ENCODE peak calls at places on chromosomes 7 and 10, in six cellular contexts. C, S, X, R, Z and M are unnamed samples.
A peak's percentile ranks its signal among the peaks of the same experiment; 100 is the strongest.

GRCh38 chr7:77679608-77680007 is 16.7 kb upstream of the RSBN1L start:
- DNase-seq in R (no peak), S (no peak), C (no peak), X (no peak), Z (no peak), M (no peak)

GRCh38 chr7:37806152-37806551 is 42.2 kb upstream of the NME8 start:
- DNase-seq in C (no peak), R (no peak), Z (no peak), S (no peak), X (no peak), M (no peak)

GRCh38 chr7:147053761-147054160 is 937.2 kb downstream of the CNTNAP2 start:
- DNase-seq in S (no peak), X (no peak), R (no peak), Z (no peak), C (no peak), M (no peak)

GRCh38 chr10:77163670-77164348 is 473.8 kb downstream of the KCNMA1 start:
- DNase-seq in X (no peak), C (no peak), Z (no peak), R (no peak), S (no peak), M (peak; percentile 59)

GRCh38 chr7:97004931-97005763 is at the start of gene DLX6:
- DNase-seq in S (peak; percentile 95), X (no peak), C (no peak), Z (no peak), R (no peak), M (peak; percentile 37)

GRCh38 chr7:138705122-138705521 is 4.0 kb upstream of the SVOPL start:
- DNase-seq in C (no peak), R (no peak), X (no peak), Z (no peak), S (no peak), M (no peak)

GRCh38 chr7:55101359-55101758 is 82.5 kb downstream of the EGFR start:
- DNase-seq in C (no peak), S (no peak), Z (peak; percentile 60), X (no peak), R (no peak), M (no peak)

GRCh38 chr10:45000138-45000763 is 472 bp upstream of the ZNF22 start:
- DNase-seq in C (peak; percentile 92), Z (no peak), X (no peak), S (no peak), R (no peak), M (no peak)

GRCh38 chr7:6558837-6559236 is 7.6 kb upstream of the GRID2IP start:
- DNase-seq in C (no peak), X (no peak), R (no peak), S (peak; percentile 53), Z (no peak), M (no peak)

GRCh38 chr10:115861864-115862263 is 411.1 kb downstream of the GFRA1 start:
- DNase-seq in R (no peak), X (no peak), Z (no peak), S (no peak), C (no peak), M (no peak)

GRCh38 chr7:136030867-136031318 is 53.7 kb upstream of the MTPN start:
- DNase-seq in Z (no peak), C (no peak), R (no peak), X (no peak), S (no peak), M (no peak)

GRCh38 chr7:24757799-24758275 is 573 bp upstream of the GSDME start:
- DNase-seq in Z (no peak), X (no peak), S (peak; percentile 21), R (no peak), C (no peak), M (no peak)

GRCh38 chr10:96838529-96838928 is 6.4 kb downstream of the LCOR start:
- DNase-seq in C (no peak), S (no peak), R (no peak), Z (no peak), X (no peak), M (no peak)

GRCh38 chr7:95508780-95509179 is 23.0 kb downstream of the ASB4 start:
- DNase-seq in R (no peak), C (no peak), S (no peak), X (no peak), Z (no peak), M (no peak)

GRCh38 chr10:88730864-88731263 is 24.8 kb downstream of the LIPK start:
- DNase-seq in Z (no peak), C (no peak), S (no peak), X (no peak), R (no peak), M (no peak)

GRCh38 chr10:61751599-61751998 is 88.9 kb downstream of the CABCOCO1 start:
- DNase-seq in S (no peak), Z (no peak), R (no peak), C (no peak), X (no peak), M (no peak)

GRCh38 chr7:107166702-107167426 is 1.9 kb upstream of the HBP1 start:
- DNase-seq in R (no peak), S (no peak), Z (no peak), C (no peak), X (no peak), M (no peak)

GRCh38 chr10:61642692-61643091 is 20.0 kb upstream of the CABCOCO1 start:
- DNase-seq in R (no peak), X (no peak), C (no peak), S (no peak), Z (no peak), M (no peak)

DNA sequence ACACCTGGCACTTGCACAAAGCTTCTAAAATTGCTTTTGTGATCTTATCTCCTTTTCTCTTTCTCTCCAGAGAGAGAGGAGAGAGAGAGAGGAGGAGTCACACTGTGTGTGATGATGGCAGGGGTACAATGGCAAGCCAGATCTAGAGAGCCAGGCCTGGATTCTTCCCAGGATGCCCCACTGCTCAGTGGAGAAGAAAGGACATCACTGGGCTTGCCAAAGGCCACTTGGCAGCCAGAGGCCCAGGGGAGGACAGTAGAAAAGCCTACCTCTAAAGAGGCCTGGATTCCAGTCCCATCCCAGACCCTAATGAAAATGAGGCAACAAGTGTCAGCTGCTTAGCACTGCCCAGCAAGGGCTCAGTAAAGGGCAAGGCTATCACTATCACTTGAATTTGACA is 41.8 kb downstream of the XPNPEP1 start:
- DNase-seq in S (no peak), Z (peak; percentile 0), R (no peak), C (no peak), X (no peak), M (no peak)
- H3K36me3 ChIP-seq in S (peaks cover 3% of the 10 kb centered on the region), Z (peaks cover 70% of the 10 kb centered on the region), R (no peaks in the 10 kb centered on the region), C (peaks cover 75% of the 10 kb centered on the region), X (peaks cover 44% of the 10 kb centered on the region), M (no peaks in the 10 kb centered on the region)

GRCh38 chr7:18082169-18082568 is 54.5 kb upstream of the PRPS1L1 start:
- DNase-seq in S (no peak), R (no peak), X (no peak), Z (no peak), C (no peak), M (no peak)

GRCh38 chr7:18081617-18082016 is 54.0 kb upstream of the PRPS1L1 start:
- DNase-seq in C (no peak), Z (no peak), X (no peak), S (no peak), R (no peak), M (no peak)

GRCh38 chr7:18087031-18087686 is 59.5 kb upstream of the PRPS1L1 start:
- DNase-seq in C (no peak), Z (no peak), R (no peak), S (peak; percentile 50), X (no peak), M (no peak)

GRCh38 chr7:18087687-18088078 is 60.0 kb upstream of the PRPS1L1 start:
- DNase-seq in S (peak; percentile 65), C (no peak), X (no peak), Z (no peak), R (no peak), M (no peak)

GRCh38 chr7:18086165-18087030 is 58.8 kb upstream of the PRPS1L1 start:
- DNase-seq in S (peak; percentile 80), C (peak; percentile 16), X (no peak), Z (no peak), R (peak; percentile 18), M (peak; percentile 28)
- H3K4me3 ChIP-seq in S (peak overlapping the region; percentile 69), C (peak overlapping the region; percentile 82), X (no peak overlapping the region), Z (peak overlapping the region; percentile 83), R (no peak overlapping the region), M (peak overlapping the region; percentile 20)

GRCh38 chr10:131931981-131932380 is 31.2 kb downstream of the PPP2R2D start:
- DNase-seq in S (no peak), R (no peak), X (no peak), Z (peak; percentile 18), C (no peak), M (no peak)

GRCh38 chr10:131929122-131929845 is 28.5 kb downstream of the PPP2R2D start:
- DNase-seq in R (no peak), S (peak; percentile 74), C (no peak), X (no peak), Z (peak; percentile 24), M (no peak)

GRCh38 chr10:131930586-131931330 is 29.9 kb downstream of the PPP2R2D start:
- DNase-seq in Z (no peak), X (no peak), C (no peak), R (no peak), S (no peak), M (no peak)

GRCh38 chr10:131928248-131929095 is 27.7 kb downstream of the PPP2R2D start:
- DNase-seq in Z (peak; percentile 24), X (no peak), S (no peak), C (peak; percentile 43), R (no peak), M (no peak)

DNA sequence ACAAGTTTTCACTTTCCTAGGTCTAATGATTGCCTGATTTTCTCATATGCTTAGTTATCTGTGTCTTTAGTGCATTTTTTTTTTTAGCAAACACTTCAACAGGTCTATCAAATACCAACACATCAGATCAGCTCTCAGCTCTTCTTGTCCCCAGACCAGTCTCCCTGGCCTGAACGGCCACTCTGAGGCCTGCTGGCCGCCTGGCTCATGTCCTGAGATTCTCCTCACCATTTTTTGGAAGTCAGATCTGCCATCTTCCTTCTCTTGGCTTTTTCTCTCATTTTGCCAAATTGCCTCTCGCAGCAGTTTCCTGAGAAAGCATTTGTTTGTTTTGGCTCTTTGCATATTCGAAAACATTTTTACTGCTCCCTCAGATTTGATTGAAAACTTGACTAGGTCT is 29.3 kb downstream of the PPP2R2D start:
- DNase-seq in Z (peak; percentile 14), C (no peak), R (no peak), X (no peak), S (no peak), M (no peak)
- H3K36me3 ChIP-seq in Z (peaks cover 10% of the 10 kb centered on the region), C (peaks cover 7% of the 10 kb centered on the region), R (no peaks in the 10 kb centered on the region), X (no peaks in the 10 kb centered on the region), S (no peaks in the 10 kb centered on the region), M (no peaks in the 10 kb centered on the region)

GRCh38 chr10:100654835-100655759 is 90.3 kb upstream of the PAX2 start:
- DNase-seq in X (no peak), R (no peak), Z (no peak), S (peak; percentile 67), C (no peak), M (no peak)
- H3K4me3 ChIP-seq in X (peak overlapping the region; percentile 31), R (no peak overlapping the region), Z (peak overlapping the region; percentile 28), S (peak overlapping the region; percentile 47), C (peak overlapping the region; percentile 15), M (no peak overlapping the region)

DNA sequence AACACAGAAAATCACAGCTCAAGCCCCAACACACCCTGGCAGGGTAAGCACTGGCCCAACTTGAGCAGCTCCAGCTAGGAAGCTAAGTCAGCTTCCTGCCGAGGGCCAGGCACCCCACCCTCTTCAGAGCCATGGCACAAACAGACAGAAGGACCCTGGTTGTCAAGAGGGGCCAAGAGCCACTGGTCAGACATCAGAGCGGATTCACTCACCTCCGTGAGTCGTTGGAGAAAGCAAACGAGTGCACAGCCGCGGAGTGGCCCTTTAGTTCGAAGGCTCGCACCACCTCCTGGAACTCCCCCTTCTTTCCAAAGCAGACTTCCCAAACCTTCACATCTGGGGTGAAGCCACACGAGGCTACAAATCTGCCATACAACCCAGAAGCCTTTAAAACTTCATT is 7.4 kb downstream of the TBL2 start:
- DNase-seq in X (no peak), C (no peak), S (no peak), R (no peak), Z (no peak), M (peak; percentile 34)
- H3K36me3 ChIP-seq in X (peaks cover 37% of the 10 kb centered on the region), C (peaks cover 63% of the 10 kb centered on the region), S (no peaks in the 10 kb centered on the region), R (peaks cover 26% of the 10 kb centered on the region), Z (peaks cover 69% of the 10 kb centered on the region), M (peaks cover 17% of the 10 kb centered on the region)